ENCODE peak calls at places on chromosome 18, in six cellular contexts. Y is ovary, U is astrocyte, B is fibroblast of lung, X is ascending aorta, N is endodermal cell. V is an unnamed sample.

GRCh38 chr18:59453468-59453961 is 94.5 kb upstream of the LMAN1 start:
- DNase-seq in Y (no peak), U (no peak), B (no peak), X (no peak), N (no peak), V (no peak)

GRCh38 chr18:40407913-40408312 is 1547.1 kb upstream of the PIK3C3 start:
- DNase-seq in Y (no peak), U (peak), B (peak), X (no peak), N (no peak), V (no peak)

GRCh38 chr18:34225218-34225553 is 473 bp upstream of the NOL4 start:
- DNase-seq in Y (no peak), U (no peak), B (no peak), X (no peak), N (no peak), V (no peak)

GRCh38 chr18:4603955-4604354 is 148.8 kb upstream of the DLGAP1 start:
- DNase-seq in Y (no peak), U (no peak), B (no peak), X (no peak), N (peak), V (no peak)

GRCh38 chr18:77059294-77059916 is 73.2 kb downstream of the MBP start:
- DNase-seq in Y (peak), U (no peak), B (peak), X (no peak), N (peak), V (no peak)

GRCh38 chr18:48813833-48814489 is 136.8 kb downstream of the SMAD7 start:
- DNase-seq in Y (no peak), U (no peak), B (peak), X (peak), N (peak), V (no peak)

GRCh38 chr18:48678237-48679115 is 139.6 kb downstream of the CTIF start:
- DNase-seq in Y (no peak), U (no peak), B (no peak), X (no peak), N (no peak), V (no peak)

GRCh38 chr18:10143601-10144000 is 229.8 kb downstream of the VAPA start:
- DNase-seq in Y (peak), U (no peak), B (no peak), X (no peak), N (no peak), V (no peak)

GRCh38 chr18:10454800-10455550 is 540 bp downstream of the APCDD1 start:
- DNase-seq in Y (peak), U (no peak), B (peak), X (no peak), N (peak), V (no peak)

GRCh38 chr18:61998335-61998734 is 105.5 kb upstream of the RNF152 start:
- DNase-seq in Y (no peak), U (no peak), B (no peak), X (no peak), N (no peak), V (no peak)

GRCh38 chr18:43805646-43806194 is 528.4 kb upstream of the SYT4 start:
- DNase-seq in Y (no peak), U (peak), B (peak), X (no peak), N (no peak), V (no peak)

GRCh38 chr18:63518178-63519012 is 23.8 kb upstream of the SERPINB12 start:
- DNase-seq in Y (peak), U (peak), B (peak), X (peak), N (peak), V (peak)

GRCh38 chr18:8675057-8675456 is 30.3 kb upstream of the MTCL1 start:
- DNase-seq in Y (no peak), U (no peak), B (no peak), X (no peak), N (no peak), V (no peak)

GRCh38 chr18:57084331-57085298 is 62.3 kb upstream of the BOD1L2 start:
- DNase-seq in Y (no peak), U (no peak), B (no peak), X (no peak), N (no peak), V (no peak)

GRCh38 chr18:3983351-3983969 is 471.6 kb downstream of the DLGAP1 start:
- DNase-seq in Y (no peak), U (peak), B (peak), X (no peak), N (no peak), V (peak)

GRCh38 chr18:48928787-48929186 is 22.0 kb downstream of the SMAD7 start:
- DNase-seq in Y (no peak), U (peak), B (peak), X (peak), N (no peak), V (no peak)

GRCh38 chr18:58213931-58214431 is 170.0 kb downstream of the NEDD4L start:
- DNase-seq in Y (no peak), U (peak), B (no peak), X (no peak), N (no peak), V (no peak)

GRCh38 chr18:49031511-49032188 is 80.9 kb upstream of the SMAD7 start:
- DNase-seq in Y (no peak), U (no peak), B (no peak), X (no peak), N (peak), V (no peak)

GRCh38 chr18:70636991-70637390 is 348.1 kb downstream of the SOCS6 start:
- DNase-seq in Y (no peak), U (peak), B (no peak), X (no peak), N (no peak), V (no peak)

GRCh38 chr18:57134564-57135211 is 12.2 kb upstream of the BOD1L2 start:
- DNase-seq in Y (no peak), U (no peak), B (no peak), X (no peak), N (peak), V (no peak)

GRCh38 chr18:35407871-35408481 is 30.8 kb upstream of the ZNF396 start:
- DNase-seq in Y (peak), U (peak), B (peak), X (no peak), N (peak), V (peak)

GRCh38 chr18:59885579-59886163 is 14.1 kb upstream of the PMAIP1 start:
- DNase-seq in Y (no peak), U (peak), B (peak), X (no peak), N (no peak), V (no peak)

GRCh38 chr18:3323900-3324299 is 62.0 kb downstream of the MYL12B start:
- DNase-seq in Y (no peak), U (peak), B (peak), X (no peak), N (no peak), V (no peak)

GRCh38 chr18:44685296-44685695 is 4.6 kb downstream of the SETBP1 start:
- DNase-seq in Y (no peak), U (no peak), B (no peak), X (no peak), N (no peak), V (no peak)

GRCh38 chr18:31512203-31512764 is 14.3 kb downstream of the DSG2 start:
- DNase-seq in Y (no peak), U (peak), B (peak), X (no peak), N (no peak), V (no peak)

GRCh38 chr18:26963292-26963691 is 97.8 kb upstream of the AQP4 start:
- DNase-seq in Y (no peak), U (no peak), B (no peak), X (no peak), N (no peak), V (no peak)

GRCh38 chr18:1270081-1270480 is 365.4 kb downstream of the ADCYAP1 start:
- DNase-seq in Y (no peak), U (no peak), B (no peak), X (no peak), N (no peak), V (no peak)

GRCh38 chr18:49537232-49537876 is 24.5 kb upstream of the LIPG start:
- DNase-seq in Y (no peak), U (no peak), B (no peak), X (no peak), N (peak), V (no peak)

GRCh38 chr18:56641714-56642331 is 3.4 kb upstream of the TXNL1 start:
- DNase-seq in Y (no peak), U (peak), B (peak), X (no peak), N (no peak), V (no peak)

GRCh38 chr18:37660658-37661057 is 95.1 kb upstream of the CELF4 start:
- DNase-seq in Y (no peak), U (no peak), B (no peak), X (no peak), N (no peak), V (no peak)

GRCh38 chr18:34632323-34632722 is 77.8 kb upstream of the DTNA start:
- DNase-seq in Y (no peak), U (no peak), B (no peak), X (no peak), N (no peak), V (no peak)

GRCh38 chr18:70450658-70451253 is 161.9 kb downstream of the SOCS6 start:
- DNase-seq in Y (no peak), U (no peak), B (peak), X (no peak), N (no peak), V (no peak)

GRCh38 chr18:47215554-47216138 is 35.8 kb downstream of the SKOR2 start:
- DNase-seq in Y (no peak), U (peak), B (peak), X (no peak), N (peak), V (peak)

GRCh38 chr18:37484893-37485834 is 80.4 kb downstream of the CELF4 start:
- DNase-seq in Y (peak), U (no peak), B (peak), X (no peak), N (peak), V (no peak)

GRCh38 chr18:63445067-63445466 is 22.8 kb upstream of the VPS4B start:
- DNase-seq in Y (no peak), U (no peak), B (no peak), X (no peak), N (no peak), V (no peak)

GRCh38 chr18:41905786-41906527 is 49.1 kb upstream of the PIK3C3 start:
- DNase-seq in Y (no peak), U (peak), B (no peak), X (no peak), N (no peak), V (no peak)

GRCh38 chr18:12041561-12041960 is 52.1 kb upstream of the ANKRD62 start:
- DNase-seq in Y (no peak), U (peak), B (peak), X (no peak), N (no peak), V (peak)

GRCh38 chr18:44392933-44393332 is 287.8 kb upstream of the SETBP1 start:
- DNase-seq in Y (no peak), U (no peak), B (no peak), X (no peak), N (no peak), V (no peak)

GRCh38 chr18:57864615-57865121 is 61.6 kb upstream of the ATP8B1 start:
- DNase-seq in Y (no peak), U (no peak), B (no peak), X (no peak), N (no peak), V (no peak)

GRCh38 chr18:21858544-21858943 is 118.0 kb downstream of the MIB1 start:
- DNase-seq in Y (no peak), U (no peak), B (no peak), X (no peak), N (no peak), V (no peak)
- H3K4me3 ChIP-seq in Y (no peak), U (no peak), B (no peak), X (no peak), N (no peak), V (no peak)

DNA sequence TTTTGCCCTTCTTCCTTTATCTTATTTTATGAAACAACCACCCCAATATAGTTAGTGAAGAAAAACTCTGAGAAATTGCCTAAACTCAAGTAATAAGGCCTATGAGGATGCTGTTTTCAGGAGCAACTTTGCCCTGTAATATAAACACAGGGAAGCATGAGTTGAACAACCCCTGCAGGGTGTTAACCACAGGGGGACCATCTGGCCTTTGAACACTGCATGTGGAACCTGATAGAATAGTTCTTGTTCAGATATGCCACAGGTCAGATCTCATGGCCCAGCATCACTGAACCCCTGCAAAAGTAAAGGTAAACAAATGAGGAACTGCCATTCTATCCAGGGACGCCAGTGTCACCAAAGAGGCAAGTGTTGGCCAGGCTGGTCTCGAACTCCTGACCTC is 82.6 kb downstream of the MAPK4 start:
- DNase-seq in Y (no peak), U (no peak), B (no peak), X (no peak), N (no peak), V (no peak)
- TF ChIP-seq CTCF in Y (no peak), U (no peak), B (no peak), X (no peak), N (no peak), V (no peak)

GRCh38 chr18:75201936-75202335 is 7.0 kb downstream of the PTGR3 start:
- DNase-seq in Y (no peak), U (no peak), B (no peak), X (no peak), N (no peak), V (no peak)

GRCh38 chr18:75200071-75200470 is 8.9 kb downstream of the PTGR3 start:
- DNase-seq in Y (no peak), U (no peak), B (no peak), X (no peak), N (no peak), V (no peak)

GRCh38 chr18:75202976-75203375 is 6.0 kb downstream of the PTGR3 start:
- DNase-seq in Y (no peak), U (no peak), B (no peak), X (no peak), N (no peak), V (no peak)

GRCh38 chr18:75200644-75201272 is 8.2 kb downstream of the PTGR3 start:
- DNase-seq in Y (no peak), U (no peak), B (no peak), X (no peak), N (no peak), V (no peak)

DNA sequence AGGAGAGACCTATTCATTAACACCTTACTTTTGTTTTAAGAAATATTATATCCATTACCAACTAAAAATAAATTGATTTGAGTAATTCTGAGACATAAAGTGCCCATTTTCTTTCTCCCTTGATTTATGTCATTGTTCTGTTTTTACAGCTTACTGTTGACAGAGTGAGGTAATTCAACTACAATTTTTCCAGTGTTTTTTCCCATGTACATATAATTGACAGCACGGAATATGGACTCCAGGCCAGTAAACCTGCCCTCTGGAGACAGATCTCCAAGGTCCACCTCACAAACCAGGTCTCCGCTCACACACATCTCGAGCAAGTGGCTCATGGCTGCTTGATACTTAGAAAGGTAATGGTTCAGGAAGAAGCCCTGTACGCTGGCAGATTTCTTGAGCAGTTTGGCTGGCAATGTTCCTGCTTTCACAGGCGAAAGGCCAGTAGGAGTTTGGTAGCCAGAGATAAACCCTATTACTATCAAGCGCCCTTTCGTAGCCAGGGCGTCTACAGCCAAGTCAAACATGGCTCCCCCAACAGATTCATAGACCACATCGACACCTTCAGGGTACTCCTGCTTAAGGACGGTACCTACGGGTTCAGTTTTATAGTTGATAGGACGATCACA is 7.6 kb downstream of the PTGR3 start:
- DNase-seq in Y (no peak), U (no peak), B (no peak), X (no peak), N (no peak), V (no peak)
- H3K27ac ChIP-seq in Y (no peak), U (no peak), B (no peak), X (peak), N (no peak), V (no peak)

GRCh38 chr18:51275712-51276473 is 78.4 kb upstream of the MEX3C start:
- DNase-seq in Y (peak), U (no peak), B (peak), X (no peak), N (peak), V (no peak)

GRCh38 chr18:51278045-51278649 is 80.7 kb upstream of the MEX3C start:
- DNase-seq in Y (no peak), U (no peak), B (no peak), X (no peak), N (peak), V (no peak)

GRCh38 chr18:51279367-51279984 is 82.0 kb upstream of the MEX3C start:
- DNase-seq in Y (no peak), U (no peak), B (no peak), X (no peak), N (no peak), V (no peak)
- H3K4me3 ChIP-seq in Y (no peak), U (no peak), B (no peak), X (no peak), N (no peak), V (no peak)

DNA sequence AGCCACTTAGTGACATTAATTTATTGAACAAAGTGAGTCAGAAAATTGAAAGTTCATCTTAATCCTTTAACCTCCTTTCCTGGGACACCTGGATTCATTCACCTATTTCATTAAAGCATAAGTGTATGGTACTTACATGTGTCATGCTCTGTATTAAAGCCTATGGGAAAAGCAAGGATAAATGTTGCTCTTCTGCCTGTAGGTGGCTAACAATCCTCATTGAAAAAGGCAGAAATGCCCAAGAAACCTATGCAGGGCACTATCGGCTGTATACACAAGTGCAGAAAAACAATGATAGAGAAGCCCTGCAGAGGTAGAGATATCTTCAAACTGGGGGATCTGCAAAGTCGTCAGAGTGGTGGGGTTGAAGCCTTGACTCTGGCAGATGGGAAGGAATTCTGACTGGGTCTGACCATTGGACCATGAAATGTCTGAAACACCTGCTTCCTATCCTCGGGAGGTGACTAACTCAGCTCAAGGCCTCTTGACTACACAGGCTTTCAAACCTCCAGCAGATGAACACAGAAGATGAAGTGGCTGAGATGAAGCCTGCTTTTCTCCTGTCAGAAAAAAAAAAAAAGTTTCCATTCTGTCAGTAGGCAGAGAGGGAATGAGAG is 83.1 kb downstream of the DCC start:
- DNase-seq in Y (no peak), U (no peak), B (no peak), X (no peak), N (no peak), V (no peak)
- TF ChIP-seq CTCF in Y (no peak), U (no peak), B (no peak), X (no peak), N (peak), V (peak)

DNA sequence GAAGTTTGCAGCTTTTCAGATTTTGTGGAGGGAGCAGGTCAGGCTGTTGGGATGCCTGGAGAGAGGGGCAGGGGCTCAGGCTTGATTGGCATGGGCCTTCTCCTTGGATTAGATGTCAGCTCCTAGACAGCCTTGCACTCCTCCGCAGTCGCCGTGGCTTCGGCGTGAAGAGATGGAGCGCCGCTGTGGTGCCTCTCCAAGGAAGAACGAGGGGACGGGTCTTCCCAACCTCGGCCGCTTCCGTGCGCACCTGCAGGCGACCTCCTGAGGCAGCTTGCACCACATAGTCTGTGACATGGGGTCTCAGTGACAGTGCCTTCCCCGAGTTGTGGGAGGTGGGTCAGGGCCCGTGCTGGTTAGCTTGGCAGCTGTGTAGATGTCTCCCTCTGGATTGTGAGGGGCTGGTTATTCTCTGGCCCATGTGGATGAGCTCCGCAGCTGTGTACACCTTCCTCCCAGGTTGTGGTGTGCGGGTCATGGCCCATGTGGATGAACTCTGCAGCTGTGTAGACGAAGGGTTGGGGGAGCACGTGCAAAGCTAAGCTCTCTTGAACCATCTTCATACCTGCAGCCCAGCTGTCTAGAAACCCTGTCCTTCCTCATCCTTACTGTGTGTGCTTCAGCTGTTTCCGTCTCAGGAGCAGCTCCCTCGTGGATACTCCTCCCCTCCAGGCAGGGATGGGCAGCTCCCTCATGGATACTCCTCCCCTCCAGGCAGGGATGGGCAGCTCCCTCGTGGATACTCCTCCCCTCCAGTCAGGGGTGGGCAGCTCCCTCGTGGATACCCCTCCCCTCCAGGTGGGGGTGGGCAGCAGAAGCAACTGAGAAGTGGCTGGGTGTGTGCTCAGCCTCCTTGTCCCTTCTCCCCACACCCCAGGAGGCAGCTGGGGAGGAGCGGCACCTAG is 170.3 kb downstream of the LDLRAD4 start:
- DNase-seq in Y (no peak), U (no peak), B (no peak), X (peak), N (peak), V (no peak)
- H3K27ac ChIP-seq in Y (no peak), U (no peak), B (no peak), X (peak), N (no peak), V (no peak)